ENCODE peak calls at places on chromosome 19, in four cellular contexts. C, Q, M and O are unnamed samples. For H3K9me3, the result is how much of the 10 kb centered on the place peaks cover.

GRCh38 chr19:55196803-55197202 is 12.5 kb downstream of the PTPRH start:
- DNase-seq in C (no peak), Q (no peak), M (no peak), O (no peak)

GRCh38 chr19:18940791-18941627 is at the start of gene HOMER3:
- DNase-seq in C (peak), Q (peak), M (peak), O (peak)

GRCh38 chr19:34662919-34663318 is 14.0 kb downstream of the SCGB2B2 start:
- DNase-seq in C (no peak), Q (no peak), M (no peak), O (no peak)

GRCh38 chr19:45444318-45445041 is 20.8 kb upstream of the ERCC1 start:
- DNase-seq in C (peak), Q (peak), M (peak), O (peak)

GRCh38 chr19:20558571-20558970 is 7.0 kb downstream of the ZNF737 start:
- DNase-seq in C (no peak), Q (no peak), M (no peak), O (no peak)

GRCh38 chr19:33040994-33041827 is 23.5 kb downstream of the RHPN2 start:
- DNase-seq in C (no peak), Q (no peak), M (peak), O (no peak)

GRCh38 chr19:35155441-35155840 is 906 bp downstream of the FXYD5 start:
- DNase-seq in C (no peak), Q (no peak), M (no peak), O (no peak)

GRCh38 chr19:13104848-13105646 is 2.4 kb upstream of the LYL1 start:
- DNase-seq in C (no peak), Q (peak), M (no peak), O (no peak)

GRCh38 chr19:5434970-5435641 is 20.1 kb upstream of the ZNRF4 start:
- DNase-seq in C (peak), Q (no peak), M (peak), O (no peak)

GRCh38 chr19:46809534-46810272 is 21.3 kb upstream of the SLC1A5 start:
- DNase-seq in C (no peak), Q (no peak), M (no peak), O (no peak)

GRCh38 chr19:56595548-56595899 is 422 bp downstream of the ZNF71 start:
- DNase-seq in C (peak), Q (no peak), M (no peak), O (no peak)

GRCh38 chr19:5046339-5047039 is 77.6 kb downstream of the KDM4B start:
- DNase-seq in C (peak), Q (no peak), M (peak), O (peak)

GRCh38 chr19:33374406-33374703 is 846 bp downstream of the CEBPG start:
- DNase-seq in C (peak), Q (no peak), M (no peak), O (no peak)

GRCh38 chr19:42283248-42284065 is 14.4 kb downstream of the CIC start:
- DNase-seq in C (peak), Q (peak), M (peak), O (peak)

GRCh38 chr19:9323919-9324583 is at the start of gene ZNF559:
- DNase-seq in C (peak), Q (peak), M (peak), O (peak)

GRCh38 chr19:41734585-41734984 is 20.7 kb upstream of the CEACAM6 start:
- DNase-seq in C (no peak), Q (no peak), M (no peak), O (peak)

GRCh38 chr19:46621191-46622117 is 3.4 kb downstream of the PTGIR start:
- DNase-seq in C (peak), Q (no peak), M (no peak), O (no peak)

GRCh38 chr19:40415799-40416198 is 2.6 kb upstream of the PRX start:
- DNase-seq in C (no peak), Q (no peak), M (no peak), O (no peak)

GRCh38 chr19:36041831-36042230 is 9.2 kb upstream of the CLIP3 start:
- DNase-seq in C (peak), Q (peak), M (no peak), O (no peak)

GRCh38 chr19:55640577-55641375 is at the start of gene ZNF580:
- DNase-seq in C (peak), Q (no peak), M (peak), O (peak)

GRCh38 chr19:4970558-4971423 is 1.9 kb downstream of the KDM4B start:
- DNase-seq in C (no peak), Q (no peak), M (no peak), O (no peak)

GRCh38 chr19:48746738-48747575 is at the start of gene IZUMO1:
- DNase-seq in C (peak), Q (peak), M (peak), O (peak)

GRCh38 chr19:56934438-56935090 is 94.0 kb upstream of the PEG3 start:
- DNase-seq in C (no peak), Q (no peak), M (no peak), O (no peak)

GRCh38 chr19:47230122-47230920 is 678 bp downstream of the BBC3 start:
- DNase-seq in C (peak), Q (peak), M (no peak), O (peak)

GRCh38 chr19:56120371-56121179 is 520 bp downstream of the ZNF787 start:
- DNase-seq in C (peak), Q (peak), M (peak), O (peak)

GRCh38 chr19:23070353-23070781 is 46.5 kb upstream of the ZNF730 start:
- DNase-seq in C (peak), Q (peak), M (no peak), O (no peak)

GRCh38 chr19:56308792-56309191 is 5.8 kb downstream of the ZSCAN5A start:
- DNase-seq in C (no peak), Q (no peak), M (no peak), O (no peak)

GRCh38 chr19:1163283-1163933 is 10.7 kb downstream of the SBNO2 start:
- DNase-seq in C (no peak), Q (no peak), M (no peak), O (no peak)
- H3K9me3 ChIP-seq in C (under half), Q (under half), M (under half), O (under half)

GRCh38 chr19:50882188-50882587 is 8.9 kb downstream of the KLK2 start:
- DNase-seq in C (no peak), Q (no peak), M (no peak), O (no peak)
- H3K27ac ChIP-seq in C (no peak), Q (no peak), M (no peak), O (no peak)

DNA sequence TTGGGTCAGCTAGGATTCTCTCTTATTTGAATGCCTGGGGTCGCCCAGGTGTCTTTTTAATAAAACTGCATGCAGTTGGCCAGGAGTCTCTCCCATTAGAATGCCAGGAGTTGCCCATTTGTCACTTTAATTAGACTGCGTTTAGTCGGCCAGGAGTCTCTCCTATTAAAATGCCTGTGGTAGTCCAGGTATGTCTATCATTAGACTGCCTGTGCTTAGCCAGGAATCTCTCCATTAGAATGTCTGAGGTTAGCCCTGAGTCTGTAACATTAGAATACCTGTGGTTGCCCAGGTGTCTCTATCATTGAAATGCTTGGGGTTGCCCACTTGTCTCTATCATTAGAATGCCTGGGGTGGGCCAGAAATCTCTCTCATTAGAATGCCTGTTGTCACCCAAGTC is 1470.9 kb downstream of the UQCRFS1 start:
- DNase-seq in C (no peak), Q (no peak), M (no peak), O (peak)
- H3K9me3 ChIP-seq in C (under half), Q (under half), M (under half), O (under half)

GRCh38 chr19:11339254-11340098 is at the start of gene RAB3D:
- DNase-seq in C (peak), Q (peak), M (peak), O (peak)
- H3K27ac ChIP-seq in C (peak), Q (peak), M (peak), O (peak)

DNA sequence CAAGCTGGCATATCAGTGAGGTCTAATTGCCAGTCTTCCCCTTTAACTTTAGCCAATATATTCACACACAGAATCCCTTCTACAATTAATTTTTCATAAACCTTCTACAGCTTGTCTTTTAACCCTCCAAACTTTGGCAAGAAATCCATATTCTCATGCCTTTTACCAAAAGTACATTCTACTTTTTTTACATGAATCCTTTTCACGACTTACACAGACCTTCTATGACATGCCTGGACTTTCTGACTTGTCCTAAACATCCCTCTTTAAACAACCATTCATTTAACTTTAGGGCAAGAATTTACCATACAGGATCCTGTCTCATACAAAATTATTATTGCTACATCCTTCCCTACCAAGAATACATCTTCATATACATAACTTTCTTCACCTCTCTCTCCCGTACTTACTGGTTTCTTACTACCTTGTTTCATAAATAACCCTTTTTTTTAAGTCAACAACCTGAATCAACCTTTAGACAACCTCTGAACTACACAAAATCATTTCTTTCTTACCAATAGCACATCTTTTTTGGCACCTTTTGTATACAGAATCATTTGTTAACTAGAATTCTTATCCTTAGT is 23.5 kb downstream of the ZNF544 start:
- DNase-seq in C (no peak), Q (no peak), M (no peak), O (no peak)
- H3K9me3 ChIP-seq in C (half or more), Q (under half), M (half or more), O (half or more)

GRCh38 chr19:30718728-30719127 is 346.5 kb downstream of the ZNF536 start:
- DNase-seq in C (no peak), Q (no peak), M (no peak), O (no peak)
- H3K27ac ChIP-seq in C (no peak), Q (peak), M (no peak), O (no peak)

DNA sequence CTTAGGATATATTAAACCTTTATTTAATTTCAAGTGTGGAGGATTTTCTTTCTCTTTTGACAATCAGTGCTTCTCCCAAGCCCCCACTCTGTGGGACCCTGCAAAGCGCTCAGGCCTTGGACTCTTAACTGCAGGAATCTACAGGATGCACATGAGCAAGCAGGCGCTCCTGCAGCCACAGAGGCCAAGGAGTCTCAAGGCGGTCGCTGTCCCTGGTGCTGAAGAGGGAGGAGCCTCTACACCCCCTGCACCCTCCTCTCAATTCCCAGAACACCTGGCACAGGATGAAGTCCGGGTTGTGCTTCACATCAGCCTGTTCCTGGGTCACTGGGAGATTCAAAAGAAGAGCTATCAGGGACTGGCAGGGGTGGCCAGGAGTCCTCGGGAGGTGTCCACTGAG is 13.5 kb downstream of the OR10H4 start:
- DNase-seq in C (no peak), Q (no peak), M (no peak), O (no peak)
- H3K9me3 ChIP-seq in C (under half), Q (under half), M (under half), O (under half)

DNA sequence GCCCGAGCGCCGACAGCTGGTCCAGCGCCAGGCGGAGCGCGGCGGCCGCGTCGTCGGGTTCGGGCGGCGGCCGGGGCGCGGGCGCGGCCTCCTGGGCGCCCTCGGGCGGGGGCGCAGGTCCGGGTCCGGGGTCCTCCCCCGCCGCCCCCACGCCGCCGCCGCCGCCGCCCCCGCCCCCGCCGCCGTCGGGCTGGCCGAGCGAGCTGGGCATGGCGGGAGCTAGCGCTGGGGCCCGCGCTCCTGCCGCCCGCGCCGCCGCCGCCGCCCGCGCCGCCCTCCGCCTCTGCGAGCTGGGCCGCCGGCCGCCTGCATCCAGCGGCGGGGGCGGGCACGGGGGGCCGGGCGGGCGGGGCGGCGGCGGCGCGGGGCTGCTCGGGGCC is 287 bp downstream of the MEX3D start:
- DNase-seq in C (no peak), Q (no peak), M (no peak), O (no peak)
- H3K27ac ChIP-seq in C (no peak), Q (no peak), M (peak), O (no peak)